ENCODE peak calls at places on chromosomes 6 and 20, in nine cellular contexts. One of them, this sample, is unnamed.
A peak's percentile ranks its signal among the peaks of the same experiment; 100 is the strongest.

GRCh38 chr20:59938221-59938620 is 1.9 kb downstream of the PPP1R3D start:
- DNase-seq in cardiac muscle cell: no peak
- DNase-seq in stomach: no peak
- DNase-seq in cardiac fibroblast: peak; percentile 50
- DNase-seq in astrocyte of the spinal cord: peak; percentile 35
- DNase-seq in SK-N-SH: no peak
- DNase-seq in HCT116: no peak
- DNase-seq in GM12864: no peak
- DNase-seq in IMR-90: peak; percentile 68
- DNase-seq in this sample: no peak

GRCh38 chr20:41213150-41213820 is 75.9 kb downstream of the PLCG1 start:
- DNase-seq in stomach: no peak
- DNase-seq in cardiac muscle cell: no peak
- DNase-seq in astrocyte of the spinal cord: peak; percentile 46
- DNase-seq in IMR-90: peak; percentile 48
- DNase-seq in GM12864: no peak
- DNase-seq in HCT116: no peak
- DNase-seq in cardiac fibroblast: no peak
- DNase-seq in SK-N-SH: peak; percentile 23
- DNase-seq in this sample: no peak

GRCh38 chr6:111552241-111552744 is 53.4 kb downstream of the TRAF3IP2 start:
- DNase-seq in stomach: peak; percentile 82
- DNase-seq in astrocyte of the spinal cord: peak; percentile 94
- DNase-seq in GM12864: no peak
- DNase-seq in SK-N-SH: peak; percentile 55
- DNase-seq in cardiac muscle cell: peak; percentile 95
- DNase-seq in HCT116: no peak
- DNase-seq in IMR-90: peak; percentile 98
- DNase-seq in cardiac fibroblast: peak; percentile 95
- DNase-seq in this sample: peak; percentile 97

GRCh38 chr6:129370268-129370916 is 339.6 kb downstream of the ARHGAP18 start:
- DNase-seq in SK-N-SH: peak; percentile 24
- DNase-seq in HCT116: peak; percentile 45
- DNase-seq in cardiac fibroblast: peak; percentile 75
- DNase-seq in astrocyte of the spinal cord: peak; percentile 72
- DNase-seq in IMR-90: peak; percentile 57
- DNase-seq in stomach: peak; percentile 37
- DNase-seq in GM12864: no peak
- DNase-seq in cardiac muscle cell: peak; percentile 52
- DNase-seq in this sample: peak; percentile 35

GRCh38 chr6:12484519-12484918 is 194.4 kb downstream of the EDN1 start:
- DNase-seq in stomach: no peak
- DNase-seq in astrocyte of the spinal cord: no peak
- DNase-seq in cardiac fibroblast: no peak
- DNase-seq in HCT116: no peak
- DNase-seq in GM12864: no peak
- DNase-seq in cardiac muscle cell: no peak
- DNase-seq in SK-N-SH: no peak
- DNase-seq in IMR-90: no peak
- DNase-seq in this sample: no peak

GRCh38 chr6:50655848-50656453 is 57.4 kb upstream of the TFAP2D start:
- DNase-seq in astrocyte of the spinal cord: peak; percentile 4
- DNase-seq in GM12864: no peak
- DNase-seq in cardiac fibroblast: peak; percentile 29
- DNase-seq in stomach: no peak
- DNase-seq in HCT116: no peak
- DNase-seq in cardiac muscle cell: peak; percentile 45
- DNase-seq in IMR-90: peak; percentile 1
- DNase-seq in SK-N-SH: peak; percentile 10
- DNase-seq in this sample: no peak

GRCh38 chr6:99013145-99013544 is 65.4 kb upstream of the FBXL4 start:
- DNase-seq in IMR-90: peak; percentile 97
- DNase-seq in SK-N-SH: no peak
- DNase-seq in cardiac fibroblast: peak; percentile 89
- DNase-seq in cardiac muscle cell: no peak
- DNase-seq in HCT116: no peak
- DNase-seq in astrocyte of the spinal cord: peak; percentile 96
- DNase-seq in stomach: no peak
- DNase-seq in GM12864: no peak
- DNase-seq in this sample: peak; percentile 92

GRCh38 chr6:46113370-46113769 is 16.4 kb upstream of the ENPP4 start:
- DNase-seq in SK-N-SH: no peak
- DNase-seq in HCT116: no peak
- DNase-seq in astrocyte of the spinal cord: no peak
- DNase-seq in stomach: no peak
- DNase-seq in cardiac fibroblast: no peak
- DNase-seq in GM12864: no peak
- DNase-seq in cardiac muscle cell: no peak
- DNase-seq in IMR-90: no peak
- DNase-seq in this sample: no peak

GRCh38 chr6:130676077-130676772 is 151.0 kb upstream of the SMLR1 start:
- DNase-seq in cardiac muscle cell: no peak
- DNase-seq in SK-N-SH: no peak
- DNase-seq in IMR-90: no peak
- DNase-seq in HCT116: no peak
- DNase-seq in stomach: no peak
- DNase-seq in astrocyte of the spinal cord: no peak
- DNase-seq in cardiac fibroblast: no peak
- DNase-seq in GM12864: no peak
- DNase-seq in this sample: no peak

GRCh38 chr20:44204156-44204831 is 6.3 kb downstream of the OSER1 start:
- DNase-seq in astrocyte of the spinal cord: peak; percentile 93
- DNase-seq in SK-N-SH: no peak
- DNase-seq in stomach: no peak
- DNase-seq in cardiac muscle cell: no peak
- DNase-seq in HCT116: peak; percentile 92
- DNase-seq in GM12864: no peak
- DNase-seq in IMR-90: peak; percentile 96
- DNase-seq in cardiac fibroblast: peak; percentile 95
- DNase-seq in this sample: peak; percentile 89

GRCh38 chr20:13819885-13820645 is 35.2 kb downstream of the NDUFAF5 start:
- DNase-seq in GM12864: peak; percentile 25
- DNase-seq in cardiac fibroblast: peak; percentile 71
- DNase-seq in cardiac muscle cell: peak; percentile 71
- DNase-seq in IMR-90: peak; percentile 49
- DNase-seq in stomach: peak; percentile 29
- DNase-seq in astrocyte of the spinal cord: peak; percentile 60
- DNase-seq in HCT116: peak; percentile 42
- DNase-seq in SK-N-SH: peak; percentile 44
- DNase-seq in this sample: peak; percentile 48

GRCh38 chr6:155142902-155143609 is 120.8 kb upstream of the CLDN20 start:
- DNase-seq in astrocyte of the spinal cord: peak; percentile 65
- DNase-seq in GM12864: no peak
- DNase-seq in stomach: no peak
- DNase-seq in HCT116: no peak
- DNase-seq in cardiac fibroblast: peak; percentile 45
- DNase-seq in SK-N-SH: no peak
- DNase-seq in cardiac muscle cell: no peak
- DNase-seq in IMR-90: peak; percentile 33
- DNase-seq in this sample: no peak

GRCh38 chr20:25220810-25221591 is 25.5 kb downstream of the ENTPD6 start:
- DNase-seq in cardiac muscle cell: no peak
- DNase-seq in cardiac fibroblast: no peak
- DNase-seq in SK-N-SH: no peak
- DNase-seq in astrocyte of the spinal cord: no peak
- DNase-seq in GM12864: no peak
- DNase-seq in HCT116: no peak
- DNase-seq in IMR-90: no peak
- DNase-seq in stomach: peak; percentile 45
- DNase-seq in this sample: no peak

GRCh38 chr6:47789553-47789952 is 7.7 kb downstream of the OPN5 start:
- DNase-seq in GM12864: no peak
- DNase-seq in IMR-90: no peak
- DNase-seq in SK-N-SH: no peak
- DNase-seq in cardiac muscle cell: no peak
- DNase-seq in stomach: no peak
- DNase-seq in HCT116: no peak
- DNase-seq in cardiac fibroblast: no peak
- DNase-seq in astrocyte of the spinal cord: no peak
- DNase-seq in this sample: no peak

GRCh38 chr20:37823276-37823980 is 79.5 kb upstream of the VSTM2L start:
- DNase-seq in HCT116: no peak
- DNase-seq in GM12864: no peak
- DNase-seq in IMR-90: peak; percentile 59
- DNase-seq in cardiac muscle cell: no peak
- DNase-seq in SK-N-SH: no peak
- DNase-seq in cardiac fibroblast: peak; percentile 38
- DNase-seq in stomach: no peak
- DNase-seq in astrocyte of the spinal cord: no peak
- DNase-seq in this sample: no peak

GRCh38 chr6:90446164-90446563 is 140.7 kb downstream of the MAP3K7 start:
- DNase-seq in cardiac fibroblast: no peak
- DNase-seq in HCT116: no peak
- DNase-seq in SK-N-SH: no peak
- DNase-seq in stomach: no peak
- DNase-seq in IMR-90: peak; percentile 43
- DNase-seq in cardiac muscle cell: no peak
- DNase-seq in astrocyte of the spinal cord: peak; percentile 48
- DNase-seq in GM12864: no peak
- DNase-seq in this sample: no peak

GRCh38 chr6:90450268-90450953 is 136.5 kb downstream of the MAP3K7 start:
- DNase-seq in GM12864: no peak
- DNase-seq in cardiac muscle cell: no peak
- DNase-seq in SK-N-SH: no peak
- DNase-seq in stomach: no peak
- DNase-seq in IMR-90: no peak
- DNase-seq in HCT116: no peak
- DNase-seq in astrocyte of the spinal cord: no peak
- DNase-seq in cardiac fibroblast: no peak
- DNase-seq in this sample: no peak

GRCh38 chr6:90444125-90444745 is 142.6 kb downstream of the MAP3K7 start:
- DNase-seq in HCT116: no peak
- DNase-seq in IMR-90: no peak
- DNase-seq in GM12864: no peak
- DNase-seq in astrocyte of the spinal cord: no peak
- DNase-seq in SK-N-SH: no peak
- DNase-seq in cardiac fibroblast: no peak
- DNase-seq in stomach: no peak
- DNase-seq in cardiac muscle cell: peak; percentile 53
- DNase-seq in this sample: no peak

GRCh38 chr6:90442366-90442765 is 144.5 kb downstream of the MAP3K7 start:
- DNase-seq in HCT116: no peak
- DNase-seq in IMR-90: peak; percentile 22
- DNase-seq in stomach: no peak
- DNase-seq in astrocyte of the spinal cord: no peak
- DNase-seq in cardiac muscle cell: no peak
- DNase-seq in GM12864: no peak
- DNase-seq in SK-N-SH: no peak
- DNase-seq in cardiac fibroblast: no peak
- DNase-seq in this sample: no peak

GRCh38 chr6:90445533-90446108 is 141.3 kb downstream of the MAP3K7 start:
- DNase-seq in HCT116: no peak
- DNase-seq in SK-N-SH: no peak
- DNase-seq in astrocyte of the spinal cord: no peak
- DNase-seq in stomach: no peak
- DNase-seq in cardiac muscle cell: no peak
- DNase-seq in IMR-90: no peak
- DNase-seq in cardiac fibroblast: no peak
- DNase-seq in GM12864: no peak
- DNase-seq in this sample: no peak
- TF ChIP-seq CTCF in HCT116: no peak
- TF ChIP-seq CTCF in SK-N-SH: no peak
- TF ChIP-seq CTCF in astrocyte of the spinal cord: no peak
- TF ChIP-seq CTCF in stomach: no peak
- TF ChIP-seq CTCF in cardiac muscle cell: no peak
- TF ChIP-seq CTCF in IMR-90: no peak
- TF ChIP-seq CTCF in cardiac fibroblast: no peak
- TF ChIP-seq CTCF in GM12864: no peak
- TF ChIP-seq CTCF in this sample: no peak

DNA sequence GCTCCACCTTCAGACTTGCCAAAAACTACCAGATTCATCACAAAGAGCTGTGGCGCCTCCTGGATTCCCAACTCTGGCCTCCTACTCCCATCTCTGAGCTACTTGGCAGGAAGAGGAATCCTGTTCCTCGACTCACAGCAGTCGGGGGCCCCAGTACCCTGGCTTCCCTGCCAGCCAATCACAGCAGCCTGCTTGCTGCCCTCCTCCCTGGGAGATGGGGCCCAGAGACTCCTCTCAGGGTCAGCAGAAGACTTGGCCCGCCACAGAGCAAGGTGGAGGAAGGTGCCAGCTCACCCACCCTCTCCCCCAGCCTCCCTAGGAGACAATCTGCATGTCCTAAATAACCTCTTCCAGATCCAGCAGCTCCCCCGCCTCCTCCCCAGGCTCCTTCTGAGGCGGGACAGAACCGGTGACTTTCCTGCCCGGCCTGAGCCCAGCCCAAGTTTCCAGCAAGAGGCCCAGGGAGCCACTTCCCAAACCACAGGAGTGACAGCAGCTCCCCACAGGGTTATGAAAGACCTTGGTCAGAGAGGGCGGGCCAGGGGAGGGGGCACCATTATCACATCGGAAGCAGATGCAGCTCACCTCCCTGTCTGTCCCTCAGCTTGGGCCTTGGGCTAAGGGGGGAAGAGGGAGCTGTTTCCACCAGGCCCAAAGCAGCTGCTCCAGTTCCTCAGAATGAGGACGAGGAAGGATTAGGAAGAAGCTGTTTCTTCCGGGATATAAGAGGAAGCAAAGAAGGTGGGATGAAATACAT is 2.3 kb downstream of the CCND3 start:
- DNase-seq in astrocyte of the spinal cord: peak; percentile 30
- DNase-seq in cardiac fibroblast: peak; percentile 45
- DNase-seq in stomach: peak; percentile 30
- DNase-seq in HCT116: no peak
- DNase-seq in cardiac muscle cell: no peak
- DNase-seq in SK-N-SH: no peak
- DNase-seq in IMR-90: peak; percentile 43
- DNase-seq in GM12864: no peak
- DNase-seq in this sample: no peak
- H3K4me3 ChIP-seq in astrocyte of the spinal cord: no peak overlapping the region
- H3K4me3 ChIP-seq in cardiac fibroblast: peak overlapping the region; percentile 97
- H3K4me3 ChIP-seq in stomach: no peak overlapping the region
- H3K4me3 ChIP-seq in HCT116: no peak overlapping the region
- H3K4me3 ChIP-seq in cardiac muscle cell: no peak overlapping the region
- H3K4me3 ChIP-seq in SK-N-SH: no peak overlapping the region
- H3K4me3 ChIP-seq in IMR-90: no peak overlapping the region
- H3K4me3 ChIP-seq in GM12864: peak overlapping the region; percentile 92
- H3K4me3 ChIP-seq in this sample: peak overlapping the region; percentile 91

GRCh38 chr6:27370391-27370790 is 18.2 kb upstream of the ZNF391 start:
- DNase-seq in SK-N-SH: no peak
- DNase-seq in cardiac muscle cell: no peak
- DNase-seq in stomach: no peak
- DNase-seq in HCT116: no peak
- DNase-seq in astrocyte of the spinal cord: no peak
- DNase-seq in GM12864: no peak
- DNase-seq in IMR-90: no peak
- DNase-seq in cardiac fibroblast: no peak
- DNase-seq in this sample: no peak

GRCh38 chr6:27368202-27368601 is 20.4 kb upstream of the ZNF391 start:
- DNase-seq in cardiac muscle cell: no peak
- DNase-seq in cardiac fibroblast: no peak
- DNase-seq in astrocyte of the spinal cord: no peak
- DNase-seq in SK-N-SH: no peak
- DNase-seq in stomach: no peak
- DNase-seq in IMR-90: no peak
- DNase-seq in HCT116: no peak
- DNase-seq in GM12864: no peak
- DNase-seq in this sample: no peak
- TF ChIP-seq CTCF in cardiac muscle cell: no peak
- TF ChIP-seq CTCF in cardiac fibroblast: no peak
- TF ChIP-seq CTCF in astrocyte of the spinal cord: no peak
- TF ChIP-seq CTCF in SK-N-SH: no peak
- TF ChIP-seq CTCF in stomach: no peak
- TF ChIP-seq CTCF in IMR-90: no peak
- TF ChIP-seq CTCF in HCT116: no peak
- TF ChIP-seq CTCF in GM12864: no peak
- TF ChIP-seq CTCF in this sample: no peak

GRCh38 chr20:45407783-45408645 is at the start of gene DBNDD2:
- DNase-seq in cardiac fibroblast: no peak
- DNase-seq in HCT116: no peak
- DNase-seq in cardiac muscle cell: no peak
- DNase-seq in stomach: no peak
- DNase-seq in SK-N-SH: peak; percentile 24
- DNase-seq in GM12864: no peak
- DNase-seq in astrocyte of the spinal cord: no peak
- DNase-seq in IMR-90: no peak
- DNase-seq in this sample: no peak
- H3K4me3 ChIP-seq in cardiac fibroblast: peak within 1 kb of the TSS; percentile 63
- H3K4me3 ChIP-seq in HCT116: peak within 1 kb of the TSS; percentile 71
- H3K4me3 ChIP-seq in cardiac muscle cell: peak within 1 kb of the TSS; percentile 64
- H3K4me3 ChIP-seq in stomach: peak within 1 kb of the TSS; percentile 89
- H3K4me3 ChIP-seq in SK-N-SH: peak within 1 kb of the TSS; percentile 76
- H3K4me3 ChIP-seq in GM12864: no peak within 1 kb of the TSS
- H3K4me3 ChIP-seq in astrocyte of the spinal cord: peak within 1 kb of the TSS; percentile 49
- H3K4me3 ChIP-seq in IMR-90: peak within 1 kb of the TSS; percentile 63
- H3K4me3 ChIP-seq in this sample: peak within 1 kb of the TSS; percentile 52